ENCODE peak calls at places on chromosomes 4 and X, in four cellular contexts. One of them, this sample, is unnamed.
A peak's percentile ranks its signal among the peaks of the same experiment; 100 is the strongest.

GRCh38 chrX:72053508-72053907 is 78.2 kb downstream of the RTL5 start:
- DNase-seq in suprapubic skin: no peak
- DNase-seq in stomach: no peak
- DNase-seq in spleen: no peak
- DNase-seq in this sample: no peak

GRCh38 chr4:20773144-20773997 is 73.1 kb downstream of the PACRGL start:
- DNase-seq in stomach: peak; percentile 28
- DNase-seq in suprapubic skin: no peak
- DNase-seq in spleen: no peak
- DNase-seq in this sample: peak; percentile 60

GRCh38 chr4:151291485-151291884 is 14.5 kb downstream of the PRSS48 start:
- DNase-seq in spleen: no peak
- DNase-seq in stomach: no peak
- DNase-seq in suprapubic skin: no peak
- DNase-seq in this sample: no peak

GRCh38 chrX:68808686-68809357 is 20.0 kb upstream of the EFNB1 start:
- DNase-seq in stomach: no peak
- DNase-seq in suprapubic skin: no peak
- DNase-seq in spleen: no peak
- DNase-seq in this sample: no peak

GRCh38 chr4:83757121-83757621 is 221.3 kb downstream of the GPAT3 start:
- DNase-seq in suprapubic skin: no peak
- DNase-seq in spleen: no peak
- DNase-seq in stomach: no peak
- DNase-seq in this sample: no peak

GRCh38 chr4:148444296-148445070 is 2.3 kb upstream of the NR3C2 start:
- DNase-seq in suprapubic skin: peak; percentile 79
- DNase-seq in stomach: peak; percentile 42
- DNase-seq in spleen: peak; percentile 91
- DNase-seq in this sample: peak; percentile 6

GRCh38 chr4:115675721-115676120 is 562.3 kb upstream of the NDST4 start:
- DNase-seq in spleen: no peak
- DNase-seq in suprapubic skin: no peak
- DNase-seq in stomach: no peak
- DNase-seq in this sample: no peak

GRCh38 chr4:156512622-156513021 is 459.0 kb downstream of the PDGFC start:
- DNase-seq in suprapubic skin: no peak
- DNase-seq in spleen: no peak
- DNase-seq in stomach: no peak
- DNase-seq in this sample: peak; percentile 29

GRCh38 chr4:2823671-2824328 is 19.8 kb upstream of the ADD1 start:
- DNase-seq in stomach: no peak
- DNase-seq in spleen: peak; percentile 73
- DNase-seq in suprapubic skin: peak; percentile 66
- DNase-seq in this sample: no peak

GRCh38 chr4:22356996-22357596 is 158.8 kb downstream of the ADGRA3 start:
- DNase-seq in stomach: no peak
- DNase-seq in suprapubic skin: no peak
- DNase-seq in spleen: no peak
- DNase-seq in this sample: no peak

GRCh38 chrX:9668537-9668936 is 97.1 kb downstream of the GPR143 start:
- DNase-seq in spleen: no peak
- DNase-seq in suprapubic skin: no peak
- DNase-seq in stomach: no peak
- DNase-seq in this sample: no peak

GRCh38 chr4:121182296-121182695 is 18.2 kb upstream of the TNIP3 start:
- DNase-seq in spleen: no peak
- DNase-seq in stomach: no peak
- DNase-seq in suprapubic skin: no peak
- DNase-seq in this sample: peak; percentile 12

GRCh38 chr4:11532138-11532537 is 103.4 kb upstream of the HS3ST1 start:
- DNase-seq in suprapubic skin: no peak
- DNase-seq in stomach: no peak
- DNase-seq in spleen: no peak
- DNase-seq in this sample: no peak

GRCh38 chr4:77629885-77630284 is 24.3 kb downstream of the CXCL13 start:
- DNase-seq in spleen: no peak
- DNase-seq in suprapubic skin: no peak
- DNase-seq in stomach: no peak
- DNase-seq in this sample: no peak

GRCh38 chr4:94759767-94760211 is 2.0 kb downstream of the BMPR1B start:
- DNase-seq in suprapubic skin: no peak
- DNase-seq in stomach: no peak
- DNase-seq in spleen: no peak
- DNase-seq in this sample: no peak

GRCh38 chr4:85520765-85521749 is 46.1 kb downstream of the ARHGAP24 start:
- DNase-seq in spleen: no peak
- DNase-seq in stomach: no peak
- DNase-seq in suprapubic skin: no peak
- DNase-seq in this sample: no peak

GRCh38 chr4:104728380-104729122 is 233.9 kb upstream of the CXXC4 start:
- DNase-seq in stomach: no peak
- DNase-seq in spleen: no peak
- DNase-seq in suprapubic skin: no peak
- DNase-seq in this sample: no peak

GRCh38 chr4:10083331-10083769 is 33.2 kb downstream of the WDR1 start:
- DNase-seq in spleen: peak; percentile 61
- DNase-seq in stomach: peak; percentile 20
- DNase-seq in suprapubic skin: peak; percentile 62
- DNase-seq in this sample: no peak

GRCh38 chrX:47815901-47816845 is 20.5 kb upstream of the ZNF81 start:
- DNase-seq in suprapubic skin: no peak
- DNase-seq in spleen: no peak
- DNase-seq in stomach: no peak
- DNase-seq in this sample: no peak

GRCh38 chrX:50814701-50815476 is 895 bp upstream of the SHROOM4 start:
- DNase-seq in suprapubic skin: no peak
- DNase-seq in spleen: no peak
- DNase-seq in stomach: no peak
- DNase-seq in this sample: no peak

GRCh38 chr4:8016527-8016926 is 76.9 kb upstream of the AFAP1 start:
- DNase-seq in suprapubic skin: no peak
- DNase-seq in spleen: no peak
- DNase-seq in stomach: no peak
- DNase-seq in this sample: no peak

GRCh38 chr4:59412739-59413138 is 1787.4 kb upstream of the ADGRL3 start:
- DNase-seq in stomach: no peak
- DNase-seq in suprapubic skin: no peak
- DNase-seq in spleen: no peak
- DNase-seq in this sample: no peak

GRCh38 chr4:95124906-95125504 is 367.2 kb downstream of the BMPR1B start:
- DNase-seq in stomach: no peak
- DNase-seq in suprapubic skin: no peak
- DNase-seq in spleen: no peak
- DNase-seq in this sample: peak; percentile 33

GRCh38 chr4:96016615-96017299 is 176.9 kb downstream of the PDHA2 start:
- DNase-seq in spleen: no peak
- DNase-seq in stomach: no peak
- DNase-seq in suprapubic skin: no peak
- DNase-seq in this sample: no peak

GRCh38 chr4:124433500-124433899 is 279.0 kb downstream of the ANKRD50 start:
- DNase-seq in spleen: no peak
- DNase-seq in suprapubic skin: no peak
- DNase-seq in stomach: no peak
- DNase-seq in this sample: no peak

GRCh38 chr4:124433044-124433443 is 279.5 kb downstream of the ANKRD50 start:
- DNase-seq in suprapubic skin: no peak
- DNase-seq in spleen: no peak
- DNase-seq in stomach: no peak
- DNase-seq in this sample: no peak

GRCh38 chr4:124432500-124432899 is 280.0 kb downstream of the ANKRD50 start:
- DNase-seq in spleen: no peak
- DNase-seq in suprapubic skin: no peak
- DNase-seq in stomach: no peak
- DNase-seq in this sample: no peak

GRCh38 chr4:124429746-124430250 is 282.7 kb downstream of the ANKRD50 start:
- DNase-seq in suprapubic skin: no peak
- DNase-seq in spleen: no peak
- DNase-seq in stomach: no peak
- DNase-seq in this sample: no peak

GRCh38 chr4:124431663-124432192 is 280.8 kb downstream of the ANKRD50 start:
- DNase-seq in stomach: no peak
- DNase-seq in suprapubic skin: no peak
- DNase-seq in spleen: no peak
- DNase-seq in this sample: no peak
- H3K27ac ChIP-seq in stomach: peak overlapping the region; percentile 29
- H3K27ac ChIP-seq in suprapubic skin: no peak overlapping the region
- H3K27ac ChIP-seq in spleen: no peak overlapping the region
- H3K27ac ChIP-seq in this sample: no peak overlapping the region

DNA sequence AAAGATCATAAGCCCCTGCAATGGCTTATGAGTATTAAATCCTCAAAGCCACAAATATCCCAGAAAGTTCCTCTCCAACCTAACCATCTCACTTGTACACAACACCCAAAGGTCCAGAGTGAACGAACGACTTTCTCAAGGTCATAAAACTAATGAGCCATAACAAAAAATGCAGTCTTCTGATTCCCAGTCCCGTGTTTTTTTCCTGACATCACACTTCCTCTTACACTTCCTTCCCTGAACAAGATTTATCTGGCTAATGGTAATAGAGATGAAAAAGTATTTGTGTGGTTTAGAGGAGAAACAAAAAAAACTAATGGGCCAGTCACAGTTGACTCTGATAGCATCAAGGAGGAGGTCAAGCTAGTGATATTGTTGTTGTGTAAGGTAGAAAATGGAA is 99.5 kb upstream of the KLHL13 start:
- DNase-seq in stomach: no peak
- DNase-seq in suprapubic skin: no peak
- DNase-seq in spleen: no peak
- DNase-seq in this sample: no peak
- H3K4me3 ChIP-seq in stomach: no peak overlapping the region
- H3K4me3 ChIP-seq in suprapubic skin: no peak overlapping the region
- H3K4me3 ChIP-seq in spleen: no peak overlapping the region
- H3K4me3 ChIP-seq in this sample: no peak overlapping the region

GRCh38 chrX:133939655-133940054 is 45.7 kb downstream of the GPC3 start:
- DNase-seq in spleen: no peak
- DNase-seq in stomach: no peak
- DNase-seq in suprapubic skin: no peak
- DNase-seq in this sample: no peak

GRCh38 chrX:133935096-133935495 is 50.3 kb downstream of the GPC3 start:
- DNase-seq in suprapubic skin: no peak
- DNase-seq in spleen: no peak
- DNase-seq in stomach: no peak
- DNase-seq in this sample: no peak

GRCh38 chrX:133938530-133938929 is 46.9 kb downstream of the GPC3 start:
- DNase-seq in spleen: no peak
- DNase-seq in stomach: no peak
- DNase-seq in suprapubic skin: no peak
- DNase-seq in this sample: no peak

GRCh38 chrX:133933316-133933715 is 52.1 kb downstream of the GPC3 start:
- DNase-seq in spleen: no peak
- DNase-seq in stomach: no peak
- DNase-seq in suprapubic skin: no peak
- DNase-seq in this sample: no peak

GRCh38 chrX:133937022-133937421 is 48.4 kb downstream of the GPC3 start:
- DNase-seq in spleen: no peak
- DNase-seq in suprapubic skin: no peak
- DNase-seq in stomach: no peak
- DNase-seq in this sample: no peak
- TF ChIP-seq POLR2AphosphoS5 in spleen: no peak
- TF ChIP-seq POLR2AphosphoS5 in suprapubic skin: no peak
- TF ChIP-seq POLR2AphosphoS5 in stomach: no peak
- TF ChIP-seq POLR2AphosphoS5 in this sample: no peak

GRCh38 chrX:107751127-107751526 is 24.5 kb downstream of the TSC22D3 start:
- DNase-seq in stomach: no peak
- DNase-seq in suprapubic skin: no peak
- DNase-seq in spleen: no peak
- DNase-seq in this sample: no peak

GRCh38 chrX:107752037-107752436 is 23.6 kb downstream of the TSC22D3 start:
- DNase-seq in suprapubic skin: no peak
- DNase-seq in stomach: no peak
- DNase-seq in spleen: no peak
- DNase-seq in this sample: no peak

GRCh38 chrX:107750263-107750662 is 25.3 kb downstream of the TSC22D3 start:
- DNase-seq in stomach: no peak
- DNase-seq in suprapubic skin: no peak
- DNase-seq in spleen: no peak
- DNase-seq in this sample: no peak

GRCh38 chrX:107747596-107748161 is 27.9 kb downstream of the TSC22D3 start:
- DNase-seq in suprapubic skin: no peak
- DNase-seq in stomach: no peak
- DNase-seq in spleen: no peak
- DNase-seq in this sample: peak; percentile 51

DNA sequence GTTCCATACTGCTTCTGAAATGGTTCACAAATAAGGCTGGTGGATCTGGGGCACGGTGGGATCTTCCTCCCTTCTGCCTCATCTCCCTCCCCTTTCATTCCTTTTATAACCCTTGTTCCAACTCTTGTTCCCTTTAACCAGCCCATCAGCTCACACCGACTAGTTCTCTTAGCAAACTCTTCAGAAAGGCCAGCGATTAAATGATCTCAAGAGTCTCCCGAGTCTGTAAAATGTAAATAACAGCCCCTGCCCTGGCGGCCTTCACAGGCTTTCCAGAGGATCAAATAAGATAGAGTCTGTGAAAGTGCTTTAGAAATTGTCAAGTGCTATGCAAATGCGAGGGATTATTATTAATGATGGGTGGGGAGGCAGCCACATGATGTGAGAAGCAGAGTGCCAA is 27.1 kb downstream of the TSC22D3 start:
- DNase-seq in spleen: no peak
- DNase-seq in suprapubic skin: no peak
- DNase-seq in stomach: no peak
- DNase-seq in this sample: no peak
- H3K27ac ChIP-seq in spleen: no peak overlapping the region
- H3K27ac ChIP-seq in suprapubic skin: peak overlapping the region; percentile 67
- H3K27ac ChIP-seq in stomach: peak overlapping the region; percentile 47
- H3K27ac ChIP-seq in this sample: peak overlapping the region; percentile 73

DNA sequence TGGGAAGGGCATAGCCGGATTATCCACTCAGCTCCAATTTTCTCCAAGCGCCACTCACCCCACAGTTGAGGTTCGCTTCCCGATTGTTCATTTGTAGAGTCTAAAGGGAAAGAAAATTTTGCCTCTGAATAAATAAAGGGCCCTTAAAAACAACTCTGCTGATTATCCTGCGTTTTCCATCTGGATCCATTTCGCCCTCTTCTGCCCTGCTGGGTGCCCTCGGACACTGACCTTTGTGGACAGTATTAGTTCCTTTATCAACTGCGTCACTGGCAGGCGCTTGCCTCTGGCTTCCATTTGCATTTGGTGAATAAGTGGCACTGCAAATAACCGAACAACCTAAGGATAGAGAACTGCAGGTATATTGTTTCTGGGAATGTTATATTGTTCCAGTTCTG is 10.1 kb downstream of the GSX2 start:
- DNase-seq in suprapubic skin: no peak
- DNase-seq in stomach: no peak
- DNase-seq in spleen: no peak
- DNase-seq in this sample: no peak
- H3K4me3 ChIP-seq in suprapubic skin: peak overlapping the region; percentile 33
- H3K4me3 ChIP-seq in stomach: peak overlapping the region; percentile 13
- H3K4me3 ChIP-seq in spleen: peak overlapping the region; percentile 13
- H3K4me3 ChIP-seq in this sample: no peak overlapping the region

GRCh38 chrX:87409113-87409841 is 108.3 kb upstream of the KLHL4 start:
- DNase-seq in suprapubic skin: no peak
- DNase-seq in stomach: no peak
- DNase-seq in spleen: peak; percentile 61
- DNase-seq in this sample: no peak
- TF ChIP-seq POLR2AphosphoS5 in suprapubic skin: no peak
- TF ChIP-seq POLR2AphosphoS5 in stomach: peak; percentile 19
- TF ChIP-seq POLR2AphosphoS5 in spleen: peak; percentile 23
- TF ChIP-seq POLR2AphosphoS5 in this sample: no peak

This sample was measured in prostate gland.